ENCODE peak calls at places on chromosomes 6 and 20, in ten cellular contexts. Z, S, V, D, C, B, J, L, G and Q are unnamed samples.

GRCh38 chr20:63494420-63495166 is 4.3 kb downstream of the EEF1A2 start:
- DNase-seq in V (no peak), C (no peak), G (no peak), S (no peak), J (no peak), D (peak), Z (no peak), B (no peak), L (no peak), Q (no peak)

GRCh38 chr6:46652232-46652602 is 401 bp downstream of the CYP39A1 start:
- DNase-seq in D (no peak), B (no peak), V (peak), L (no peak), G (no peak), J (no peak), S (no peak), Z (no peak), C (no peak), Q (no peak)

GRCh38 chr6:167676000-167676665 is 150.6 kb upstream of the AFDN start:
- DNase-seq in L (no peak), C (peak), G (no peak), Z (no peak), S (no peak), D (no peak), V (peak), J (no peak), B (no peak), Q (peak)

GRCh38 chr6:157726892-157727628 is 96.0 kb upstream of the SNX9 start:
- DNase-seq in D (no peak), Z (no peak), J (no peak), V (peak), C (no peak), B (no peak), G (no peak), S (no peak), L (no peak), Q (peak)

GRCh38 chr6:135129139-135129867 is 51.8 kb upstream of the MYB start:
- DNase-seq in S (no peak), B (no peak), D (no peak), C (no peak), V (no peak), G (no peak), Z (no peak), L (no peak), J (no peak), Q (no peak)

GRCh38 chr6:158026054-158026900 is 44.6 kb downstream of the SYNJ2 start:
- DNase-seq in Z (no peak), C (peak), B (peak), V (peak), L (peak), D (peak), G (peak), J (no peak), S (no peak), Q (peak)

GRCh38 chr6:161348628-161348994 is 74.8 kb upstream of the AGPAT4 start:
- DNase-seq in L (no peak), B (no peak), S (no peak), G (no peak), D (no peak), J (no peak), V (no peak), Z (no peak), C (no peak), Q (no peak)

GRCh38 chr20:53133628-53134027 is 161.5 kb downstream of the TSHZ2 start:
- DNase-seq in S (no peak), C (no peak), V (no peak), D (no peak), B (no peak), J (no peak), L (no peak), Z (no peak), G (no peak), Q (no peak)

GRCh38 chr6:134196568-134197301 is 121.2 kb downstream of the SGK1 start:
- DNase-seq in V (no peak), G (no peak), B (no peak), J (no peak), D (no peak), S (no peak), L (no peak), Z (no peak), C (no peak), Q (no peak)

GRCh38 chr6:27669798-27670301 is 196.9 kb upstream of the ZNF184 start:
- DNase-seq in Z (no peak), V (no peak), D (no peak), J (no peak), B (no peak), C (no peak), G (no peak), L (no peak), S (no peak), Q (no peak)

GRCh38 chr6:16882230-16882629 is 121.0 kb upstream of the ATXN1 start:
- DNase-seq in V (no peak), L (no peak), D (no peak), G (no peak), C (no peak), Z (no peak), J (peak), B (no peak), S (no peak), Q (no peak)

GRCh38 chr6:161236091-161236633 is 37.7 kb downstream of the AGPAT4 start:
- DNase-seq in Z (no peak), J (peak), C (no peak), B (no peak), L (no peak), D (no peak), G (peak), V (no peak), S (no peak), Q (no peak)

GRCh38 chr6:30830438-30830837 is 53.9 kb upstream of the DDR1 start:
- DNase-seq in Z (no peak), S (no peak), D (no peak), C (no peak), B (no peak), V (no peak), L (no peak), G (no peak), J (no peak), Q (no peak)

GRCh38 chr6:36885461-36886401 is at the start of gene C6orf89:
- DNase-seq in C (peak), D (peak), L (peak), J (peak), S (peak), B (peak), V (peak), Z (peak), G (peak), Q (peak)

GRCh38 chr20:845967-846893 is 12.7 kb downstream of the FAM110A start:
- DNase-seq in J (no peak), S (no peak), V (no peak), L (no peak), G (no peak), D (no peak), Z (no peak), B (peak), C (no peak), Q (no peak)

GRCh38 chr20:845226-845868 is 11.8 kb downstream of the FAM110A start:
- DNase-seq in L (no peak), G (peak), V (no peak), B (peak), D (peak), S (no peak), Z (no peak), C (no peak), J (no peak), Q (no peak)

GRCh38 chr20:842547-842940 is 9.0 kb downstream of the FAM110A start:
- DNase-seq in G (no peak), Z (no peak), C (no peak), V (no peak), J (no peak), D (no peak), S (no peak), B (no peak), L (no peak), Q (no peak)

GRCh38 chr20:843908-844307 is 10.4 kb downstream of the FAM110A start:
- DNase-seq in J (no peak), V (no peak), G (no peak), L (no peak), C (no peak), B (peak), D (no peak), Z (no peak), S (no peak), Q (no peak)

DNA sequence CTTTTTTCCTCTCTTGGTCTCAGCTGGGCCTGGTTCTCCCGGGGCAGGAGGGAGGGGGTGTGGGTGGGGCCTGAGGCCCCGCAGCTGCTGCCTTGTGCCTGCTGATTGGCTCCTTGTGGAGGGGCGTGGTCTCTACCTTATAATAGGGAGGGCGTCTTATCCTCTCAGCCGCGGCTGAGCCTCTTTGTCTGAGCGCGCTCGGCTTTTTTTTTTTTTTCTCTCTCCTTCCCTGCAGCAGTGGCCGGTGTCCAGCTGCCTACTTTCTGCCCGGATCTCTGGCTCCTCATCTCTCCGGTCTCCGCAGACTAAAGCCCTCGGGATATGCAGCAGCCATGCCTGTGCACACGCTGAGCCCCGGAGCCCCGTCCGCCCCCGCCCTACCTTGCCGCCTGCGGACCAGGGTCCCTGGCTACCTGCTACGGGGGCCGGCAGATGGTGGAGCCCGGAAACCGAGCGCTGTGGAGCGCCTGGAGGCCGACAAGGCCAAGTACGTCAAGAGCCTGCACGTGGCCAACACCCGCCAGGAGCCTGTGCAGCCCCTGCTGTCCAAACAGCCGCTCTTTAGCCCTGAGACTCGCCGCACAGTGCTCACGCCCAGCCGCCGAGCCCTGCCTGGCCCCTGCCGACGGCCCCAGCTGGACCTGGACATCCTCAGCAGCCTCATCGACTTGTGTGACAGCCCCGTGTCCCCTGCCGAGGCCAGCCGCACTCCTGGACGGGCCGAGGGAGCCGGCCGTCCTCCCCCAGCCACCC is 11.1 kb downstream of the FAM110A start:
- DNase-seq in Z (peak), B (peak), S (peak), G (peak), C (peak), L (peak), J (peak), V (peak), D (peak), Q (peak)
- TF ChIP-seq POLR2AphosphoS5 in Z (no peak), B (peak), S (no peak), G (no peak), C (no peak), L (no peak), J (no peak), V (no peak), D (no peak), Q (no peak)

GRCh38 chr20:10350188-10350842 is 83.7 kb downstream of the MKKS start:
- DNase-seq in B (no peak), V (peak), D (no peak), Z (no peak), L (no peak), C (no peak), J (peak), S (no peak), G (no peak), Q (no peak)

GRCh38 chr20:10352934-10353866 is 80.8 kb downstream of the MKKS start:
- DNase-seq in J (no peak), D (no peak), B (no peak), V (peak), S (no peak), L (no peak), Z (no peak), G (no peak), C (no peak), Q (no peak)

GRCh38 chr20:10347481-10347880 is 86.5 kb downstream of the MKKS start:
- DNase-seq in C (no peak), Z (no peak), B (no peak), S (no peak), G (no peak), L (no peak), D (no peak), V (no peak), J (no peak), Q (no peak)

GRCh38 chr20:10347066-10347465 is 87.0 kb downstream of the MKKS start:
- DNase-seq in B (no peak), J (no peak), G (no peak), L (no peak), S (no peak), V (no peak), C (no peak), D (no peak), Z (no peak), Q (no peak)

GRCh38 chr20:10349118-10349517 is 84.9 kb downstream of the MKKS start:
- DNase-seq in S (no peak), Z (no peak), D (no peak), G (no peak), C (no peak), L (no peak), J (no peak), B (no peak), V (no peak), Q (no peak)
- H3K4me3 ChIP-seq in S (no peak), Z (no peak), D (no peak), G (no peak), C (no peak), L (no peak), J (no peak), B (no peak), V (no peak), Q (no peak)

GRCh38 chr6:127877231-127877630 is 23.6 kb downstream of the THEMIS start:
- DNase-seq in S (no peak), Z (no peak), D (no peak), L (no peak), C (no peak), G (no peak), B (no peak), J (no peak), V (no peak), Q (no peak)

GRCh38 chr6:127879685-127880084 is 21.2 kb downstream of the THEMIS start:
- DNase-seq in J (no peak), B (peak), C (no peak), Z (no peak), V (no peak), G (peak), D (peak), L (no peak), S (no peak), Q (no peak)

GRCh38 chr6:127880452-127880851 is 20.4 kb downstream of the THEMIS start:
- DNase-seq in D (no peak), C (no peak), J (no peak), S (no peak), V (no peak), L (no peak), Z (no peak), B (no peak), G (no peak), Q (no peak)

DNA sequence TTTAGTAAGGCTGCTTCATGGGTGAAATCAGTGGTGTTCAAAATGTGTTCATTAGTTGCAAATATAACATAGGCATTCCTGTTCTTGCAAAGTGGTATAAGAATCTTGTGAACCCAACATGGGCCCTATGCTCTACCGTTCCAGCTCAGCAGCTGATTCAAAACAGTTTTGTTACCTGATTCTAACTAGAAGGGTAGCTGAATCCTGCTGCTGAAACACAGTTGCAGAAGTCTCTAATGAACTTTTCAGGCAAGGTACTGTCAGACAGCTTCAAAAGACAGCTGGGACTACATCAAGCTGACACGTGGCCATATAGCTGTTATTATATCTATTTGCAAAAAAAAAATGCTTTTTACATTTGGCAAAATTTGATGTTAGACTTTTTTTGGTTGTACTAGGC is 22.7 kb downstream of the THEMIS start:
- DNase-seq in G (no peak), B (no peak), L (no peak), S (no peak), J (no peak), D (no peak), Z (no peak), C (no peak), V (no peak), Q (no peak)
- TF ChIP-seq POLR2AphosphoS5 in G (no peak), B (no peak), L (no peak), S (no peak), J (no peak), D (no peak), Z (no peak), C (no peak), V (no peak), Q (no peak)

DNA sequence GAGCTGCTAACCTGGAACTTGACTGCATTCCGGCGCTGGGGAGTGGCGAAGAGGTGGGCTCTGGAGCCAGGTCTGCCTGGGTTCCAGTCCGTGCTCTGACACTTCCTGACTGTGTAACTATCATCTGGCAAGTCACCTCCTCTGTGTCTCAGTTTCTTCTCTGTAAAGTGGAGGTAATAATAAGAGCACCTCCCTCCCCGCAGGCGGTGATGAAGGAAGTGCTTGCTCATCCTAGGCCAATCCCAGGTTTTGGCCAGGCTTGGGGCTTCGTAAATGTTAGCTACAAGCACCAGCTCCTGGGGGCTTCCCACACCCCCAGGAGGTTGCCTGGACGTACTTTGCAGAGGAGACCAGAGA is 32.8 kb downstream of the SNAI1 start:
- DNase-seq in L (no peak), Z (no peak), V (no peak), B (no peak), J (no peak), D (no peak), G (no peak), C (no peak), S (no peak), Q (no peak)
- H3K4me3 ChIP-seq in L (no peak), Z (no peak), V (no peak), B (no peak), J (no peak), D (no peak), G (no peak), C (no peak), S (no peak), Q (no peak)

GRCh38 chr6:67974931-67975330 is 660.2 kb upstream of the ADGRB3 start:
- DNase-seq in L (no peak), V (no peak), G (no peak), J (no peak), S (no peak), C (no peak), Z (no peak), D (no peak), B (no peak), Q (no peak)

DNA sequence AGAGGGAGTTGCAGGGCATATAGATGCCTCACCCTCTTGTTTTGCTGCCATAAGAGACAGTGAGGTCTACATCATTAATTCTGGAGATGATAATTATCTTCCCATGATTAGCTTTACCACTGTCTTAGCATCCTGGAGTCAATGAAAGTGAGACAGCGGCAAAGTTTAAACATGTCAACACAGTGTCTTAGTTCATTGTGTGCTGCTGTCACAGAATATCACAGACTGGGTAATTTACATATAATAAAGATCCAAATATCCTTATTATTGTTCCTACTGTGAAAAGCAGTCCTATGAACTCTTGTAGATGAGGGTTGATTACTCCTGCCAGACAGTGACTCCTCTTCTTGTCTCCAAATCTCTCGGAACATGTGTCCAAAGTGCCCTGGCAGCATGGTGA is 658.6 kb upstream of the ADGRB3 start:
- DNase-seq in C (no peak), J (no peak), Z (no peak), L (no peak), D (no peak), G (no peak), V (no peak), S (no peak), B (no peak), Q (no peak)
- TF ChIP-seq POLR2AphosphoS5 in C (no peak), J (no peak), Z (no peak), L (no peak), D (no peak), G (no peak), V (no peak), S (no peak), B (no peak), Q (no peak)